ENCODE peak calls at places on chromosomes 6 and 20, in four cellular contexts. N, U, F and Q are unnamed samples.

GRCh38 chr6:68738039-68738438 is 103.0 kb downstream of the ADGRB3 start:
- DNase-seq in N (no peak), F (no peak), U (peak), Q (no peak)

GRCh38 chr20:41453006-41453950 is 86.7 kb upstream of the EMILIN3 start:
- DNase-seq in N (no peak), F (no peak), U (no peak), Q (no peak)

GRCh38 chr6:50116797-50117542 is 67.2 kb upstream of the DEFB112 start:
- DNase-seq in F (no peak), N (no peak), U (no peak), Q (no peak)

GRCh38 chr6:89368107-89368506 is 15.6 kb upstream of the UBE2J1 start:
- DNase-seq in U (peak), N (peak), F (peak), Q (peak)

GRCh38 chr20:53224851-53225250 is 252.7 kb downstream of the TSHZ2 start:
- DNase-seq in U (no peak), F (no peak), N (no peak), Q (no peak)

GRCh38 chr20:56234110-56234509 is 14.4 kb upstream of the MC3R start:
- DNase-seq in U (no peak), N (no peak), F (no peak), Q (no peak)

GRCh38 chr20:52105045-52105572 is 86.5 kb downstream of the ZFP64 start:
- DNase-seq in U (peak), F (no peak), N (no peak), Q (peak)

GRCh38 chr20:23841693-23842092 is 15.2 kb upstream of the CST2 start:
- DNase-seq in U (no peak), N (no peak), F (no peak), Q (no peak)

GRCh38 chr20:21704408-21705385 is 767 bp upstream of the PAX1 start:
- DNase-seq in N (no peak), U (peak), F (no peak), Q (no peak)

GRCh38 chr20:62615750-62616251 is 26.5 kb upstream of the SLCO4A1 start:
- DNase-seq in F (no peak), N (no peak), U (no peak), Q (no peak)

GRCh38 chr6:135251416-135251815 is 70.3 kb downstream of the MYB start:
- DNase-seq in F (no peak), N (no peak), U (peak), Q (no peak)

GRCh38 chr20:49674383-49675352 is 39.0 kb downstream of the B4GALT5 start:
- DNase-seq in N (no peak), U (peak), F (no peak), Q (no peak)

GRCh38 chr6:169097336-169098052 is 156.2 kb downstream of the THBS2 start:
- DNase-seq in U (no peak), N (no peak), F (no peak), Q (no peak)

GRCh38 chr20:46801003-46801702 is 91.7 kb downstream of the SLC2A10 start:
- DNase-seq in U (peak), F (no peak), N (no peak), Q (no peak)

GRCh38 chr6:130671119-130672104 is 155.8 kb upstream of the SMLR1 start:
- DNase-seq in U (no peak), N (no peak), F (no peak), Q (no peak)

GRCh38 chr6:3584611-3585010 is 127.8 kb upstream of the SLC22A23 start:
- DNase-seq in U (no peak), F (no peak), N (no peak), Q (no peak)

GRCh38 chr6:15089569-15090144 is 156.2 kb upstream of the JARID2 start:
- DNase-seq in U (no peak), N (no peak), F (no peak), Q (no peak)

DNA sequence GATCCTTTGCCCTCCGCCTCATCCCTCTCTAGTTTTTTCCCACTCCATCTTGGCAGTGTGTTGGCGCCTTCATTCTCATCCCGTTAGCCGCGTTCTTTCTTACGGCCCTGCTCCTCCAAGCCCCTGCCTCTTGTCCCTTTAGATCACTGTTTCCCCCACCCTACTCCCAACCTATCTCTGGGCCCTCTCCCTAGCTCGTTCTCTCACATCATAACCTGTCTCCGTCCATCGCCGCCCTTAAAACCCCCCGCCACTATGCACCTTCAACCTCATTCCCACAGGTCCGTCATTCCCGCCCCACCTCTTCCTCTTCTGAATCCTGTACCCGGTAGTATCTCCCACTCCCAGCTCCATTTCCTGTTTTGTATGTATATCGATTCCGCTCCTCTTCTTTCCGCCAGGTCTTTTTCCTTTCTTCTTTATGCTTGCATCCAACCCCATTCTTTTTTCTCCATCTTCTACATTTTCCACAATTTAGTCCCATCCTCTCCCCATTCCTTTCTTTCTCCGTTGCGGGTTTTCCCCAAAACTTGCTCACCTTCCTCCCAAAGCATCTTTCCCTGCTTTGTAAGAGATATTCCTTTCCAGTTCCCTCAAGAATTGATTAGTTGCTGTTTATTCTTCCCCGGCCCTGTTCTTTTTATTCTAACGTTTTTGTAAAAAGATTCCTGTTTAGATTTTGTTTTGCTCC is 671 bp downstream of the EFHC1 start:
- DNase-seq in F (peak), U (peak), N (no peak), Q (no peak)
- H3K27ac ChIP-seq in F (peak), U (no peak), N (peak), Q (no peak)

DNA sequence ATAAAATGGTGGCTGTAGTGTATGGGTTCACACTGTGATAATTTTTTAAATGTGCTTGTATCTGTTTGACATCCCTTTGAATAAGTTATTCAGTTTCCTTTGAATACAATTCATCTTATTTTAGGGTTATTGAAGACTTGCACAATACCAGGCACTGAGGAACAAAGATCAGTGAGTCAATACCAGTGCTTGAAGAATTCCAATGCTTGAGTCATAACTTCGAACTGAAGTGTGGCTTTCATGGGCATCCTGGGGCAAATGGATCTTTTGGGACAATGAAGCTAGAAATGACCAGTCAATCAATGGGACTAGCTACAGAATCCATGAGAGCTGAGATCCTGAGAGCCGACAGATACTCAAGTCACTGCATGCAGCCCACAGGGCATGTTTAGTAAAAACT is 349.9 kb upstream of the FLRT3 start:
- DNase-seq in N (no peak), U (no peak), F (no peak), Q (no peak)
- H3K27ac ChIP-seq in N (no peak), U (no peak), F (no peak), Q (no peak)

GRCh38 chr20:57374343-57374930 is 16.8 kb upstream of the RBM38 start:
- DNase-seq in F (no peak), U (no peak), N (no peak), Q (no peak)
- H3K27ac ChIP-seq in F (no peak), U (no peak), N (no peak), Q (no peak)

DNA sequence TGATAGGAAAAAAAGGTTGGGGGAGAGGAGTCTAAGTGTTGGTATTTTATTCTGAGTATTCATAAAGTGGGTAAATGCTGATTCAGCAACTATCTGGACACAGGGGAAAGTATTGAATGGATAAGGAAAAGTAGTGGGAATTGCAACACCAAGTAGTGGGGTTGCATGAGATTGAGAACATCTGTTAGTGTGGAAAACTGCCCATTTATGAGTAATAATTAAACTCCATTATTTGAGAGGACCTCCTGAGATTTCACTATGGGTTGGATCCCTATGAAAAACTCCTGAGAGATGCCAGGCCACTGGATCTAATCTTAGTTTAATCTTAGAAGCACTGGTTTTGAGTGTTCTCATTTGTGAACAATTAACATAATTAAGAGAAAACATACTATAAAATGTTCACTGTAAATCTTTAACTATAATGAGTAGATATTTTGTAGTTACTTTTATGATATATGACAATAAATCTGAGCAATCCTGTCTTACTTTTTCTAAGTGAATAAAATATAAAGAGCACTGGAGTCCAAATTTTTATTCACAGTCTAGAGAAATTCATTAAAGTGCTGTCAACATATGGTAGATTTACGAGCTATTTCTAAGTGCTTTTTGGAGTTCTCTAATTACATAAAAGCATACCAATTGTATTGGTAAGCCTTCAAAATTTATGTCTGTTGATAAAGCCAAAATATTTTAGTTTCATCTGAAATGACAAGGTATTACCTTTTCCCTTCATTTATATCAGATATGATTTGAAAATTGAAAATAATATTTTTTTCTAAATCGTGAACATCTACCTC is 75.6 kb downstream of the MAN1A1 start:
- DNase-seq in N (no peak), U (no peak), F (no peak), Q (no peak)
- H3K27ac ChIP-seq in N (no peak), U (no peak), F (no peak), Q (no peak)

GRCh38 chr20:2692036-2692885 is at the start of gene EBF4:
- DNase-seq in N (peak), U (peak), F (no peak), Q (peak)
- H3K27ac ChIP-seq in N (no peak), U (no peak), F (peak), Q (peak)

GRCh38 chr20:37727957-37728634 is 34.3 kb downstream of the CTNNBL1 start:
- DNase-seq in N (no peak), F (no peak), U (no peak), Q (no peak)

GRCh38 chr20:37729909-37730308 is 36.1 kb downstream of the CTNNBL1 start:
- DNase-seq in F (no peak), N (no peak), U (no peak), Q (no peak)

GRCh38 chr20:37728635-37728983 is 34.8 kb downstream of the CTNNBL1 start:
- DNase-seq in N (no peak), U (peak), F (no peak), Q (no peak)

GRCh38 chr20:37727247-37727956 is 33.6 kb downstream of the CTNNBL1 start:
- DNase-seq in N (no peak), F (no peak), U (peak), Q (no peak)

GRCh38 chr20:37729452-37729851 is 35.6 kb downstream of the CTNNBL1 start:
- DNase-seq in U (peak), F (no peak), N (no peak), Q (no peak)
- H3K27ac ChIP-seq in U (no peak), F (no peak), N (no peak), Q (no peak)

GRCh38 chr6:121222656-121223055 is 111.6 kb downstream of the TBC1D32 start:
- DNase-seq in N (no peak), U (no peak), F (no peak), Q (no peak)

GRCh38 chr6:121223930-121224329 is 110.3 kb downstream of the TBC1D32 start:
- DNase-seq in U (no peak), N (no peak), F (no peak), Q (no peak)

GRCh38 chr6:121223212-121223611 is 111.1 kb downstream of the TBC1D32 start:
- DNase-seq in F (no peak), N (no peak), U (no peak), Q (no peak)
- H3K27ac ChIP-seq in F (no peak), N (no peak), U (no peak), Q (no peak)

DNA sequence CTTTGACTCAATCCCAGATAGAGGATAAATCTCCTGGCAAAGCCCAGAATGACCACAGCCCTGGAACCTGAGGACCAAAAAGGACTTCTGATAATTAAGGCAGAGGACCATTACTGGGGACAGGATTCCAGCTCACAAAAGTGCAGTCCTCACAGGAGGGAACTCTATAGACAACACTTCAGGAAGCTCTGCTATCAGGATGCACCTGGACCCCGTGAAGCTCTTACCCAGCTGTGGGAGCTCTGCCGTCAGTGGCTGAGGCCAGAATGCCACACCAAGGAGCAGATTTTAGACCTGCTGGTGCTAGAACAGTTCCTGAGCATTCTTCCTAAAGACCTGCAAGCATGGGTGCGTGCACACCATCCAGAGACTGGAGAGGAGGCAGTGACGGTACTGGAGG is 987 bp downstream of the ZSCAN16 start:
- DNase-seq in U (no peak), N (no peak), F (no peak), Q (no peak)
- H3K27ac ChIP-seq in U (no peak), N (peak), F (no peak), Q (no peak)

GRCh38 chr20:38144608-38145093 is 20.4 kb downstream of the TGM2 start:
- DNase-seq in F (no peak), U (no peak), N (no peak), Q (no peak)
- H3K27ac ChIP-seq in F (no peak), U (no peak), N (no peak), Q (no peak)

DNA sequence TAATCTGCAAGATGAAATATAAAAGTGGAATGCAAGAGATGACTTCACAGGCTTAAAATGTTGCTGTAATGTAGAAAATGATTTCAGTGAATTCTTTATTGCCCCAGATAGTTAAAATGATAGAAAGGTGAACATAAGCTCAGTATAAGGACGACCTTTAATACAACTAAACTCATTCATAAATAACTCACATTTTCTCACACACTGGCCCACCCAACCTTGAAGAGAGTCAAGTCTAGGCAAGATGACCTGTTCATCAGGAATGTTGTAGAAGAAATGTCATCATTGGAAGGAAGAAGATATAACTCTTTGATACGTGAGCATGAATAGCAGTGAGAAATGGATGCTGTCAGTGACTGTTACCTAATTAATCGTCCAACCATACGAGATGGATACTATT is 111.1 kb upstream of the SASH1 start:
- DNase-seq in N (no peak), U (no peak), F (no peak), Q (no peak)
- H3K27ac ChIP-seq in N (no peak), U (no peak), F (no peak), Q (no peak)